ENCODE peak calls at places on chromosome 7, in ten cellular contexts. Q is HCT116; J is thyroid gland; W is ovary; U is CD8-positive, alpha-beta T cell; F is CD4-positive, alpha-beta T cell; L is gastrocnemius medialis; A is GM13976; G is astrocyte of the spinal cord; I is WTC11. Y is an unnamed sample.

GRCh38 chr7:133783276-133783675 is 343.9 kb upstream of the LRGUK start:
- DNase-seq in L (no peak), I (no peak), G (no peak), U (no peak), Q (no peak), A (no peak), W (no peak), J (no peak), F (no peak), Y (no peak)

GRCh38 chr7:64959072-64959747 is 31.6 kb downstream of the ZNF117 start:
- DNase-seq in J (no peak), Q (no peak), W (no peak), G (no peak), U (no peak), F (no peak), I (peak), A (no peak), L (no peak), Y (no peak)

GRCh38 chr7:50423860-50424259 is 26.3 kb downstream of the FIGNL1 start:
- DNase-seq in Q (no peak), L (no peak), G (no peak), I (no peak), J (no peak), A (no peak), U (no peak), W (no peak), F (no peak), Y (no peak)

GRCh38 chr7:37284805-37285211 is 163.9 kb downstream of the ELMO1 start:
- DNase-seq in Q (peak), G (no peak), J (peak), U (no peak), I (peak), W (peak), A (peak), F (peak), L (peak), Y (peak)

GRCh38 chr7:143900230-143900766 is 1.7 kb downstream of the TCAF1 start:
- DNase-seq in A (no peak), Q (no peak), W (no peak), F (no peak), G (peak), L (no peak), J (no peak), U (no peak), I (no peak), Y (no peak)

GRCh38 chr7:27438878-27439589 is 196.4 kb downstream of the EVX1 start:
- DNase-seq in Q (no peak), J (no peak), W (no peak), F (no peak), U (no peak), A (no peak), G (no peak), I (no peak), L (no peak), Y (no peak)

GRCh38 chr7:94909023-94909466 is 1.7 kb downstream of the PPP1R9A start:
- DNase-seq in F (no peak), Q (no peak), W (no peak), L (no peak), A (no peak), J (no peak), U (no peak), G (peak), I (no peak), Y (no peak)

GRCh38 chr7:15720849-15721471 is 34.5 kb upstream of the MEOX2 start:
- DNase-seq in G (peak), A (peak), U (no peak), L (no peak), J (peak), I (peak), W (no peak), Q (peak), F (no peak), Y (no peak)

GRCh38 chr7:110856704-110857103 is 234.2 kb upstream of the LRRN3 start:
- DNase-seq in L (no peak), A (no peak), J (no peak), F (no peak), U (no peak), G (peak), Q (no peak), I (no peak), W (no peak), Y (no peak)

GRCh38 chr7:142854505-142855400 is at the start of gene EPHB6:
- DNase-seq in F (peak), J (peak), G (peak), W (peak), A (peak), U (no peak), L (peak), I (peak), Q (no peak), Y (peak)

GRCh38 chr7:132394283-132395003 is 181.8 kb downstream of the PLXNA4 start:
- DNase-seq in U (no peak), W (no peak), L (no peak), J (no peak), A (peak), I (no peak), G (no peak), F (no peak), Q (peak), Y (peak)

GRCh38 chr7:43385856-43386255 is 197.1 kb upstream of the STK17A start:
- DNase-seq in W (no peak), G (no peak), F (no peak), U (no peak), I (no peak), L (no peak), J (no peak), Q (no peak), A (no peak), Y (no peak)

DNA sequence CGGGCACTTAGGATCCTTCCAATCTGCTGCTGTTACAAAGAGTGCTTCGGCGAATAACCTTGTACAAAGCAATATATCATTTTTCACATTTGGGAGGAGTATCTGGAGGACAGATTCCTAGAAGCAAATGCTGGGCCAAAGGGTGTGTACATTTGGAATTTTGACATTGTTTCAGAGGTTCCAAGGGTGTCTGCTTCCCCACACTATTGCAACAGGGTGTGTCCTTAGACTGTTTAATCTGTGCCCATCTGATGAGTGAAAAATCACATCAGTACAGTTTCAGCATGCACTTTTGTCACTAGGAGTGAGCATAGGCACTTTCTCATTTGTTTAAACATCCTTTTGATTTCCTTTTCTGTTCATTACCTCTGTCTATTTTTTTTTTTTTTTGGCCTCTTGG is 8.6 kb upstream of the ELFN1 start:
- DNase-seq in W (no peak), U (no peak), L (no peak), G (no peak), I (no peak), A (no peak), J (no peak), F (no peak), Q (no peak), Y (no peak)
- TF ChIP-seq CTCF in W (no peak), U (no peak), L (no peak), G (no peak), I (no peak), A (no peak), J (no peak), F (no peak), Q (no peak), Y (no peak)

GRCh38 chr7:84454174-84454959 is 259.8 kb upstream of the SEMA3A start:
- DNase-seq in W (no peak), I (no peak), U (no peak), L (no peak), G (peak), A (no peak), Q (no peak), J (no peak), F (no peak), Y (no peak)
- TF ChIP-seq CTCF in W (no peak), I (no peak), U (no peak), L (no peak), G (no peak), A (no peak), Q (peak), J (no peak), F (no peak), Y (no peak)

DNA sequence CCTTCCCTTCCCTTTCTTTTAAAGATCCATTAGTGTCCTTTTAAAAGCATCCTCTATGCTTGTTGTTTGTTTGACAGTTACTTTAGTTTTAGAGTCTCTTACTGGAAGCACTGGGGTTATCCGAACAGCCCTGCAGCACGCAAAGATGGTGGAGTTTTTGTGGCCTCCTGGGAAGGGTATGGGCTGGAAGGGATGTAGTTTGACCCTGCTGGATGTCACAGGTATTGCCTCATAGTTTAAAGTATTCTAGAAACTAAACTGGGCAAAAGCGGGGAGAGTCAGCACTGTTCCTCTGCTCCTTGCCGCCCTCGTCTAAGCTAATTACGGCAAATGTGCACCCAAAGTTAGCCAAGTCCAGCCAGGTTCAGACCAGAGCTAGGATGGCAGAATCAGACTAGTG is 35.8 kb upstream of the GNAI1 start:
- DNase-seq in F (no peak), W (no peak), U (no peak), L (no peak), Q (no peak), A (no peak), J (no peak), G (no peak), I (peak), Y (no peak)
- TF ChIP-seq CTCF in F (no peak), W (no peak), U (no peak), L (no peak), Q (peak), A (no peak), J (no peak), G (peak), I (peak), Y (no peak)

GRCh38 chr7:134878731-134879295 is 99.4 kb downstream of the CALD1 start:
- DNase-seq in A (no peak), J (no peak), W (no peak), L (no peak), U (no peak), F (no peak), Q (no peak), I (no peak), G (no peak), Y (no peak)
- TF ChIP-seq CTCF in A (peak), J (peak), W (no peak), L (no peak), U (no peak), F (no peak), Q (no peak), I (no peak), G (no peak), Y (peak)

DNA sequence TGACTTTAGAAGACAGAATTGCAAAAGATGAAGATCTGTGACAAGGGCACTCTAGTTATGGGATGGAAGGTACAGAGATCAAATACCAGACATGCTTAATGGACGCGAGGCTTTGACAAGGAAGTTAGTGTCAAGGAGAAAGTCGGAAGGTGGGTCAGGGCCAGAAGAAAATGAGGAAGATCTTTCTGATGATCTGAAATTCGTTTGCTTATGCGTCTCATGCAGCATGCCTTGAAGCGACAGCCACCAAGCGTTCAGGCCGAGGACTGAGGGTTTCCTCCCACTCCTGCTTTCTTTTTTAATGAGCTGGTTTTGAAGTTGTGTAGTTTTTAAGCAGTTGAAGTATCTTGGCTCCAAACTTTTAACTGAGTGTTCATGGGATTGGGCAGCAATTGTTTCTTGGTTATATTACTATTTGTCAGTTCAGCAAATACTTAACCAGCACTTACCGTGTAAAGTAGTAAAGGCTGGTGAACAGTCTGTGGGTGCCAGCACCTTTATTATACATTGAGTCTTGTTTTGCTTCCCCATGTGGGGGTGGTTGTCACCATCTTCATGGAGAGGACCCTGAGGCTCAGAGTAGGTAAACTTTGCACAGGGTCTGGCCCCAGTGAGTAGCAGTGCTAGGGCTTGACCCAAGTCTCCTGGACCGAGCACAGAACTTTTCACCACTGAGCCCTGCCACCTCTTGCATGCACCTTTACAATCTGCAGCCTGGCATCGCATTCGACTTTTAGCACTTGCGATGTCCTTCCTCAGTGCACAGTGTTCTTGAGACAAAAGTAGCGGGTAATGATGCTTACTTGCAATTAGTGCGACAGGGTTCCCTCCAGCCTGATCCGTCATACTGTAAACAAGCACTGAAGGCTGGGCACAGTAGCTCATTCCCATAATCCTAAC is 14.3 kb upstream of the BHLHA15 start:
- DNase-seq in U (no peak), I (no peak), F (no peak), L (no peak), W (no peak), G (no peak), J (no peak), Q (no peak), A (no peak), Y (no peak)
- TF ChIP-seq CTCF in U (no peak), I (no peak), F (no peak), L (no peak), W (no peak), G (no peak), J (no peak), Q (no peak), A (no peak), Y (no peak)

GRCh38 chr7:157276091-157276561 is 60.7 kb upstream of the DNAJB6 start:
- DNase-seq in I (peak), A (peak), L (no peak), F (no peak), W (no peak), G (no peak), J (no peak), Q (no peak), U (no peak), Y (peak)
- TF ChIP-seq CTCF in I (no peak), A (no peak), L (no peak), F (no peak), W (no peak), G (no peak), J (no peak), Q (no peak), U (no peak), Y (no peak)

GRCh38 chr7:70723339-70723738 is 408.6 kb upstream of the GALNT17 start:
- DNase-seq in U (no peak), F (no peak), A (no peak), J (no peak), W (no peak), L (no peak), G (no peak), I (no peak), Q (no peak), Y (no peak)

GRCh38 chr7:70719120-70719519 is 412.8 kb upstream of the GALNT17 start:
- DNase-seq in U (no peak), Q (no peak), I (no peak), F (no peak), A (no peak), W (no peak), G (no peak), J (no peak), L (no peak), Y (no peak)

GRCh38 chr7:70721500-70721899 is 410.4 kb upstream of the GALNT17 start:
- DNase-seq in U (no peak), F (no peak), J (no peak), Q (no peak), L (no peak), W (no peak), G (no peak), I (no peak), A (no peak), Y (no peak)

GRCh38 chr7:70717553-70718248 is 414.2 kb upstream of the GALNT17 start:
- DNase-seq in Q (no peak), G (no peak), A (no peak), U (no peak), J (no peak), L (no peak), W (no peak), I (no peak), F (no peak), Y (no peak)

DNA sequence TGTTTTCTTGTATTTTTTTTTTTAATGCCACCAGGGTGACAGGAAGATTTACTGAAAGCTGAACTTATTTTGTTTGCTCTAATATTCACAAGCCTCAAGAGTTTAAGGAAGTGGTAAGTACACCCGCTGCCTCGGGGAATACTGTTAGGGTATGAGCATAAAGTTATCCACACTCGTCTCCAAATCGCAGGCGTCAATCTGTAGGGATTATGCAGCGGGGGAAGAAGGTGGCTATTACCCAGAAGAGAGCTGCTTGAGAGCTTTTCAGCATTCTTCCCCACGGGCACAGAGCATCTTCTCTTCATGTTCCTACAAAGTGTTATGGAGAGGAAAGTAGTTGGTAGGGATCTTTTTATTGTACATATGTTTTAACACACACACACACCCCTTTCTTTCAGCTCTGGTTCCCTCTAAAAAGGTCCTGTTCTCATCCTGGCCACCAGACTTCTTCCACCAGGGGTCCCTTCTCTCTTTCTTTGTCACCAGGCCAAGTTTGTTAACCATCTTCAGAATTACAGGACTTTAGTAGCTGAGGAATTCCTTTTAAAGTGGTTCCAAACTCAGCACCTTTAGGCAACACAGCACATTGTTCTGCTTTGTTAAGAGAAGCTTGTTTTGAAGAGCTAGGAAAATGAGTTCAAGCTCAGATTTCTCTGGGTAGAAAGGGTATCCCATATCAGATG is 411.6 kb upstream of the GALNT17 start:
- DNase-seq in U (no peak), L (no peak), A (no peak), G (no peak), W (no peak), I (no peak), F (no peak), Q (no peak), J (no peak), Y (no peak)
- TF ChIP-seq CTCF in U (no peak), L (no peak), A (no peak), G (peak), W (no peak), I (no peak), F (no peak), Q (no peak), J (no peak), Y (peak)

GRCh38 chr7:154592392-154592791 is 410.5 kb downstream of the PAXIP1 start:
- DNase-seq in U (no peak), Q (no peak), I (no peak), A (no peak), W (no peak), F (no peak), L (no peak), G (no peak), J (no peak), Y (no peak)
- TF ChIP-seq CTCF in U (no peak), Q (no peak), I (no peak), A (no peak), W (no peak), F (no peak), L (no peak), G (no peak), J (no peak), Y (no peak)

GRCh38 chr7:151168022-151168786 is 710 bp upstream of the GBX1 start:
- DNase-seq in J (peak), Q (no peak), L (no peak), W (no peak), F (peak), I (peak), A (peak), U (peak), G (no peak), Y (peak)
- TF ChIP-seq CTCF in J (peak), Q (peak), L (peak), W (peak), F (peak), I (peak), A (peak), U (peak), G (peak), Y (peak)

GRCh38 chr7:124257638-124258308 is 224.9 kb upstream of the TMEM229A start:
- DNase-seq in U (no peak), W (no peak), A (peak), Q (no peak), F (no peak), J (no peak), G (no peak), I (no peak), L (no peak), Y (peak)

GRCh38 chr7:124267154-124267553 is 234.3 kb upstream of the TMEM229A start:
- DNase-seq in G (no peak), W (no peak), U (no peak), I (no peak), F (no peak), L (no peak), A (no peak), Q (no peak), J (no peak), Y (no peak)

GRCh38 chr7:124261710-124262109 is 228.8 kb upstream of the TMEM229A start:
- DNase-seq in J (no peak), A (no peak), G (no peak), U (no peak), F (no peak), L (no peak), W (no peak), Q (no peak), I (no peak), Y (no peak)

GRCh38 chr7:124263232-124263827 is 230.5 kb upstream of the TMEM229A start:
- DNase-seq in I (peak), W (no peak), Q (peak), L (no peak), J (no peak), G (peak), A (peak), F (no peak), U (no peak), Y (peak)
- TF ChIP-seq CTCF in I (no peak), W (no peak), Q (peak), L (no peak), J (no peak), G (no peak), A (no peak), F (no peak), U (no peak), Y (no peak)

Y was measured in GM10248.